ENCODE peak calls at places on chromosomes 6 and 20, in nine cellular contexts. M is spleen; U is MM.1S; D is right lobe of liver; O is upper lobe of right lung; Y is adrenal gland; A is Peyer's patch; Q is PC-3; G is CD8-positive, alpha-beta T cell. P is an unnamed sample. For H3K4me1 and H3K36me3, the result is how much of the 10 kb centered on the place peaks cover.

GRCh38 chr6:104411302-104411701 is 448.4 kb downstream of the HACE1 start:
- DNase-seq in D (no peak), Q (no peak), A (no peak), U (no peak), M (no peak), G (no peak), Y (no peak), O (no peak), P (no peak)

GRCh38 chr6:156780117-156780641 is 3.0 kb downstream of the ARID1B start:
- DNase-seq in Q (peak), O (no peak), Y (peak), U (peak), G (peak), M (no peak), A (no peak), D (peak), P (no peak)

GRCh38 chr6:130513770-130514169 is 148.0 kb downstream of the TMEM200A start:
- DNase-seq in O (no peak), Y (no peak), A (no peak), D (no peak), G (no peak), U (peak), M (no peak), Q (peak), P (no peak)

GRCh38 chr6:43447604-43448003 is 7.7 kb downstream of the DLK2 start:
- DNase-seq in U (no peak), O (no peak), Q (no peak), M (no peak), A (no peak), Y (no peak), D (no peak), G (no peak), P (no peak)

GRCh38 chr6:16466778-16467177 is 228.4 kb downstream of the GMPR start:
- DNase-seq in O (no peak), Y (no peak), D (no peak), Q (no peak), A (no peak), G (no peak), M (no peak), U (no peak), P (no peak)

GRCh38 chr20:41632896-41633295 is 14.7 kb upstream of the CHD6 start:
- DNase-seq in Q (no peak), U (no peak), Y (no peak), A (no peak), G (no peak), D (no peak), O (no peak), M (no peak), P (no peak)

GRCh38 chr20:43994486-43995100 is 79.9 kb downstream of the TOX2 start:
- DNase-seq in O (no peak), M (no peak), U (no peak), Y (no peak), G (no peak), D (no peak), Q (peak), A (no peak), P (peak)

GRCh38 chr6:97160280-97160679 is 122.7 kb downstream of the MMS22L start:
- DNase-seq in Y (no peak), G (no peak), Q (no peak), A (no peak), M (no peak), O (no peak), D (no peak), U (no peak), P (no peak)

GRCh38 chr6:44309631-44310030 is 3.5 kb downstream of the AARS2 start:
- DNase-seq in A (no peak), Q (no peak), M (no peak), D (no peak), U (no peak), O (no peak), G (no peak), Y (no peak), P (no peak)

GRCh38 chr20:41436679-41437078 is 70.1 kb upstream of the EMILIN3 start:
- DNase-seq in D (no peak), O (no peak), Q (peak), A (no peak), G (no peak), M (no peak), U (no peak), Y (no peak), P (no peak)

GRCh38 chr6:137218473-137218916 is 690 bp downstream of the IFNGR1 start:
- DNase-seq in D (peak), G (peak), O (no peak), A (no peak), Y (peak), U (peak), M (no peak), Q (peak), P (no peak)

GRCh38 chr20:63064310-63064709 is 57.5 kb upstream of the BHLHE23 start:
- DNase-seq in M (peak), Y (no peak), U (peak), O (peak), D (peak), G (no peak), A (peak), Q (no peak), P (peak)

GRCh38 chr6:80197474-80197873 is 91.0 kb downstream of the BCKDHB start:
- DNase-seq in U (no peak), Y (peak), G (no peak), D (peak), Q (no peak), O (no peak), M (no peak), A (no peak), P (no peak)

GRCh38 chr6:147154454-147154853 is 49.8 kb upstream of the STXBP5 start:
- DNase-seq in U (no peak), Y (no peak), A (no peak), D (no peak), Q (peak), G (no peak), M (no peak), O (no peak), P (no peak)

GRCh38 chr6:163830641-163831040 is 416.1 kb downstream of the QKI start:
- DNase-seq in Q (no peak), M (no peak), O (no peak), D (no peak), G (no peak), Y (no peak), U (no peak), A (no peak), P (no peak)

GRCh38 chr6:118596774-118597332 is 48.8 kb downstream of the PLN start:
- DNase-seq in O (no peak), Q (no peak), U (no peak), G (no peak), M (no peak), D (no peak), Y (no peak), A (no peak), P (no peak)

GRCh38 chr20:46060975-46061374 is 28.8 kb downstream of the NCOA5 start:
- DNase-seq in U (no peak), O (no peak), D (no peak), G (no peak), A (no peak), Y (no peak), Q (no peak), M (no peak), P (no peak)

GRCh38 chr6:101883398-101883975 is 490.0 kb downstream of the GRIK2 start:
- DNase-seq in G (no peak), O (no peak), Y (no peak), A (no peak), D (no peak), M (no peak), U (no peak), Q (no peak), P (no peak)

GRCh38 chr20:14937021-14937420 is 599.6 kb upstream of the FLRT3 start:
- DNase-seq in A (no peak), U (no peak), O (no peak), M (no peak), Y (no peak), Q (no peak), G (no peak), D (no peak), P (no peak)

GRCh38 chr6:169654590-169655391 is 47.0 kb downstream of the WDR27 start:
- DNase-seq in U (no peak), Y (peak), G (peak), D (peak), Q (peak), A (peak), O (peak), M (peak), P (no peak)

GRCh38 chr6:3195695-3196497 is 31.6 kb downstream of the TUBB2B start:
- DNase-seq in Y (no peak), G (no peak), A (no peak), M (no peak), U (no peak), O (no peak), Q (no peak), D (no peak), P (no peak)

GRCh38 chr6:38337819-38338465 is 301.8 kb downstream of the BTBD9 start:
- DNase-seq in U (no peak), G (no peak), Y (no peak), A (no peak), Q (peak), O (no peak), D (no peak), M (no peak), P (no peak)

GRCh38 chr6:132199343-132199742 is 201.9 kb downstream of the MOXD1 start:
- DNase-seq in A (no peak), Y (no peak), M (no peak), G (no peak), Q (peak), D (no peak), O (no peak), U (no peak), P (no peak)

GRCh38 chr20:37417857-37418501 is 72.0 kb downstream of the SRC start:
- DNase-seq in G (no peak), A (no peak), O (no peak), Q (no peak), D (no peak), Y (no peak), U (no peak), M (no peak), P (peak)

GRCh38 chr6:112243861-112244415 is 10.4 kb downstream of the LAMA4 start:
- DNase-seq in O (no peak), M (no peak), Q (peak), U (no peak), G (no peak), D (no peak), Y (no peak), A (no peak), P (no peak)

GRCh38 chr20:60037120-60037499 is 78.9 kb downstream of the CDH26 start:
- DNase-seq in U (no peak), M (no peak), Q (peak), O (no peak), G (no peak), A (no peak), D (no peak), Y (no peak), P (peak)

GRCh38 chr20:48348022-48348421 is 479.8 kb downstream of the PREX1 start:
- DNase-seq in M (no peak), Q (no peak), O (no peak), D (no peak), G (no peak), Y (no peak), U (no peak), A (no peak), P (no peak)

GRCh38 chr6:106662458-106662857 is 33.1 kb downstream of the QRSL1 start:
- DNase-seq in M (no peak), A (no peak), Q (no peak), D (no peak), Y (no peak), U (no peak), O (no peak), G (no peak), P (no peak)

GRCh38 chr20:31867011-31867410 is 3.3 kb downstream of the DUSP15 start:
- DNase-seq in G (no peak), Y (no peak), D (no peak), M (no peak), Q (no peak), O (no peak), A (no peak), U (no peak), P (no peak)

GRCh38 chr20:62938105-62938888 is at the start of gene GID8:
- DNase-seq in M (peak), Y (peak), A (peak), U (peak), O (peak), D (peak), G (no peak), Q (peak), P (peak)

GRCh38 chr6:41670703-41671360 is 32.6 kb downstream of the MDFI start:
- DNase-seq in O (no peak), Y (no peak), M (no peak), U (no peak), D (no peak), G (no peak), Q (no peak), A (no peak), P (no peak)

GRCh38 chr20:46020515-46020914 is 8.5 kb upstream of the SLC12A5 start:
- DNase-seq in Y (no peak), Q (no peak), A (no peak), U (no peak), M (no peak), O (no peak), D (no peak), G (no peak), P (no peak)

GRCh38 chr6:35044771-35045275 is 96.3 kb downstream of the TCP11 start:
- DNase-seq in A (no peak), D (peak), O (no peak), U (no peak), Y (peak), G (no peak), M (no peak), Q (peak), P (no peak)

GRCh38 chr20:48352042-48352441 is 475.8 kb downstream of the PREX1 start:
- DNase-seq in A (no peak), G (no peak), Y (no peak), M (no peak), Q (no peak), O (no peak), D (no peak), U (no peak), P (no peak)

GRCh38 chr6:28105286-28105685 is 19.1 kb upstream of the ZSCAN16 start:
- DNase-seq in Y (no peak), M (no peak), U (peak), O (no peak), Q (peak), G (no peak), D (no peak), A (no peak), P (no peak)

GRCh38 chr6:101666256-101666655 is 272.7 kb downstream of the GRIK2 start:
- DNase-seq in Y (no peak), U (no peak), M (no peak), Q (peak), G (no peak), D (no peak), A (no peak), O (no peak), P (peak)

GRCh38 chr20:10549511-10549910 is 114.4 kb downstream of the SLX4IP start:
- DNase-seq in Q (no peak), O (no peak), D (no peak), G (no peak), U (no peak), A (no peak), M (no peak), Y (no peak), P (no peak)
- H3K4me1 ChIP-seq in Q (under half), O (under half), D (under half), G (under half), U (under half), A (under half), M (under half), Y (under half), P (under half)

DNA sequence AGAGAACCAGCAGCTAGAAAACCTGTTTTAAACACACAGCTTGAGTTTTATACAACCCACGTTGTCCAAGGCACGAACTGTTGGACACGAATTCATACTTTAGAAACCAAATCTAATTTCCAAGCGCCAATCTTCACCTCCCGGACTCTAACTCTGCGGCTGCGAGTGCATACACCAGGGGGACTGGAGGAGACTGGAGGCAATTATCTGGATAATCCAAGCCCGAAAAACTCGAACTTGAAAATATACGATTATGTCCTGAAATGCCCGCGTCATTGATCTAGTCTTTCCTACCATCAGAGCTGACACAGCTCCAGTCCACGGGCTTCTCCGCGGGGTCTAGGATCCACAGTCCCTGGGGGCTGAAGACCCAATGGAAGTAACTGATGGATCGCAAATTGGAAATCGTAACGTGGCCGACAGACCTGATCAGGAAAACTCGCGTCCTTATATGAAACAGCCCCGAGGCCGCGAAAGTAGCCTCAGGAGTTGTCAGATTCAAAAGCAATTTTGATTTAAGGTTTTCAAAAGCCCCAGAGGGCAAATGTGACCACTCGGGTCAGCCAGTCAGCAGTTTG is 809 bp upstream of the HEY2 start:
- DNase-seq in A (no peak), Q (peak), G (no peak), U (no peak), D (no peak), O (no peak), Y (no peak), M (peak), P (no peak)
- TF ChIP-seq CTCF in A (no peak), Q (no peak), G (no peak), U (no peak), D (no peak), O (no peak), Y (no peak), M (no peak), P (no peak)

DNA sequence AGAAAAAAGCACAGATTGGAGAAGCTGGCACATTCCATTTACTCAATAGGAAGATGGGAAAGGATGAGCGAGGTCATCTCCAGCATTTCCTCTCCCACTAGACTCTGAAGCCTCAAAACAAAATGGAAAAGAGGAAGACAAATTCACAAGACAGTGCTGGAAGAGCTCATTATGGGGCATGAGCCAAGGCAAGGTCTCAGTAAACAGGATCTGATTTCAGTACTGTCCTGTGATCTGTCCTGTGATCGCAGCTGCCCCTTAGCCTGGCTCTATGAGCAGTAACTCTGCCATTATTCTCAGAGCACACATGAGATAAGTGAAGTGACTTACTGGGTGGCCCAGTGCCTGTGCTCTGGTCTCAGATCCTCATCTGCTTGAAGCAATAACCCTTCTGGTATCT is 68.1 kb upstream of the SLC4A11 start:
- DNase-seq in Q (no peak), Y (peak), G (no peak), M (no peak), D (no peak), U (no peak), O (no peak), A (no peak), P (no peak)
- H3K36me3 ChIP-seq in Q (under half), Y (under half), G (under half), M (under half), D (under half), U (under half), O (half or more), A (half or more), P (half or more)

DNA sequence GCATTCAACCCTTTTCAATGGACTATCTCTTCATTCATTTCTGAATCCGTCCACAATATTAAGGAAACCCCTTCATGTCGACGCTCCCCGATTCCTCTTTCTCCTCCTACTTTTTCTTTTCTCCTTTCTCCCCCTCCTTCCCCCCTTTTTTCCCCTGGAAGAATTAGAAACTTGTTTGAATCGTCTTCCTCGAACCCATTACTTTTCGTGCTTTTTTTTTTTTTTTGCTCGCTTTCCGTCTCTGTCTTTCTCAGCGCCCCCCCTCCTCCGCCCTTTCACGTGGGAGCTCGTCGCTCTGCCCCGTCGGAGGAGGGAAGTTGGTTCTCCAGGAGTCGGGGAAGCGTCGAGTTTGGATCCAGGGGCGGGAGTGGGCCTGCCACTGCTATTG is 2.3 kb upstream of the NKX2-2 start:
- DNase-seq in U (no peak), Q (no peak), D (peak), O (no peak), Y (no peak), G (no peak), A (no peak), M (no peak), P (no peak)
- H3K4me1 ChIP-seq in U (under half), Q (under half), D (under half), O (under half), Y (under half), G (half or more), A (under half), M (half or more), P (under half)